ENCODE peak calls at places on chromosomes 5 and 9, in four cellular contexts. V is aorta; N is CD8-positive, alpha-beta memory T cell; Z is A549. T is an unnamed sample.

GRCh38 chr5:180522350-180522749 is 28.2 kb downstream of the CNOT6 start:
- DNase-seq in N (no peak), Z (no peak), V (no peak), T (no peak)

GRCh38 chr5:65801332-65801731 is 79.3 kb downstream of the NLN start:
- DNase-seq in V (no peak), N (no peak), Z (no peak), T (no peak)

GRCh38 chr5:89556215-89557009 is 673.4 kb upstream of the MEF2C start:
- DNase-seq in V (no peak), Z (peak; percentile 33), N (no peak), T (no peak)

GRCh38 chr9:117616436-117616835 is 87.8 kb upstream of the TLR4 start:
- DNase-seq in Z (no peak), N (no peak), V (no peak), T (no peak)

GRCh38 chr9:138009456-138010273 is 132.1 kb downstream of the CACNA1B start:
- DNase-seq in Z (no peak), N (no peak), V (no peak), T (no peak)

GRCh38 chr9:9612270-9612669 is 1000.5 kb downstream of the PTPRD start:
- DNase-seq in V (no peak), N (no peak), Z (no peak), T (no peak)

GRCh38 chr5:170662966-170663365 is 120.6 kb upstream of the GABRP start:
- DNase-seq in Z (no peak), N (no peak), V (no peak), T (no peak)

GRCh38 chr9:107308461-107308860 is 25.4 kb downstream of the RAD23B start:
- DNase-seq in V (no peak), N (no peak), Z (no peak), T (no peak)

GRCh38 chr9:72749276-72749675 is 203.6 kb downstream of the ALDH1A1 start:
- DNase-seq in V (no peak), N (no peak), Z (no peak), T (no peak)

GRCh38 chr5:8429778-8430758 is 561.1 kb downstream of the MTRR start:
- DNase-seq in V (no peak), Z (no peak), N (no peak), T (no peak)

GRCh38 chr5:91158011-91158410 is 225.1 kb downstream of the ARRDC3 start:
- DNase-seq in V (no peak), Z (no peak), N (no peak), T (no peak)

GRCh38 chr9:93114169-93114983 is 18.4 kb downstream of the CARD19 start:
- DNase-seq in N (no peak), V (peak; percentile 59), Z (no peak), T (no peak)

GRCh38 chr5:122352331-122352730 is 40.3 kb downstream of the SNCAIP start:
- DNase-seq in N (no peak), V (no peak), Z (no peak), T (no peak)

GRCh38 chr5:110342683-110343082 is 383.8 kb downstream of the TMEM232 start:
- DNase-seq in V (no peak), Z (no peak), N (no peak), T (no peak)

GRCh38 chr5:45796959-45797553 is 100.9 kb upstream of the HCN1 start:
- DNase-seq in Z (peak; percentile 5), N (no peak), V (no peak), T (no peak)

GRCh38 chr9:75239176-75239575 is 150.9 kb downstream of the OSTF1 start:
- DNase-seq in V (peak; percentile 57), Z (peak; percentile 35), N (no peak), T (no peak)

GRCh38 chr5:80229902-80230255 is 26.0 kb downstream of the SERINC5 start:
- DNase-seq in N (no peak), Z (peak; percentile 31), V (no peak), T (no peak)

GRCh38 chr9:128341435-128341849 is 1.1 kb downstream of the SLC27A4 start:
- DNase-seq in N (peak; percentile 43), V (peak; percentile 56), Z (peak; percentile 84), T (peak; percentile 47)

GRCh38 chr9:27499481-27499880 is 24.6 kb upstream of the IFNK start:
- DNase-seq in Z (peak; percentile 47), V (no peak), N (no peak), T (no peak)

GRCh38 chr9:113807173-113808061 is 68.7 kb upstream of the ZNF618 start:
- DNase-seq in N (no peak), V (peak; percentile 62), Z (peak; percentile 62), T (no peak)

GRCh38 chr5:82855893-82856292 is 221.3 kb downstream of the TMEM167A start:
- DNase-seq in Z (no peak), N (no peak), V (no peak), T (no peak)

GRCh38 chr9:20197976-20198685 is 409.3 kb upstream of the SLC24A2 start:
- DNase-seq in V (no peak), Z (no peak), N (no peak), T (no peak)

GRCh38 chr9:79266986-79267385 is 304.8 kb upstream of the TLE4 start:
- DNase-seq in Z (no peak), N (no peak), V (no peak), T (no peak)

DNA sequence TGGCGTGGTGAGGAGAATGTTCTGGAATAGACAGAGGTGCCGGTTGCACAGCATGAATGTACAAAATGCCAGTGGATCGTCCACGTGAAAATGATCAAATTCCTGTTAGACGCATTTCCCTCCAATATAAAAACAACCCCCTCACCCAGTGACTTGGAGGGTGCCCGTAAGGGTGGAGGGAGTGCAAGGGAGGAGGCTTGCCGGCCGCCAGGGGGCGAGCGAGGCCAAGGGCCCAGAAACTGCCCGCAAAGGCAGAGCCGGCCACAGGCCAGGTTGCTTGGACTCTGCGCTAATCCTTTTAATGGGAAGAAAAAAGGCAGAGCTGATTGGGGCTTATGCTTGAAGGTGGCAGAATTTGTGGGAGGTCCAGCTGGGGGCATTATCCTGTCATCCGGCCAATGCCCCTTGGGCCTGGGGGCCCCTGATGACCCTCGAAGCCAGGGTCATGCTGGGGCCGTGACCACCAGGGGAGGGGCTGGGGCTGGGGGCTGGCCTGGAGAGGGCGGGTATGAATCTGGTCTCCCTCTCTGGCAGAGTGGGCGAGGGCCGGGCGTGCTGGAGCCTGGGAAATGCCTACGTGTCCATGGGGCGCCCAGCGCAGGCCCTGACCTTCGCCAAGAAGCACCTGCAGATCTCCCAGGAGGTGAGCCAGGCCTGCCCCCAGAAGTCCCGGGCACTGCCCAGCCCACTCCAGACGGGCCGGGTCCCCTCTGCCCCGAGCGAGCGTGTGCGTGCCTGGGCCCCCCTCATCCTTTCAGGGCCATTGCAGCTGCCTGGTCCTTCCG is 12.0 kb downstream of the GPSM1 start:
- DNase-seq in Z (peak; percentile 79), N (peak; percentile 18), V (no peak), T (peak; percentile 21)
- H3K4me1 ChIP-seq in Z (peaks cover 3% of the 10 kb centered on the region), N (no peaks in the 10 kb centered on the region), V (no peaks in the 10 kb centered on the region), T (peaks cover 6% of the 10 kb centered on the region)

DNA sequence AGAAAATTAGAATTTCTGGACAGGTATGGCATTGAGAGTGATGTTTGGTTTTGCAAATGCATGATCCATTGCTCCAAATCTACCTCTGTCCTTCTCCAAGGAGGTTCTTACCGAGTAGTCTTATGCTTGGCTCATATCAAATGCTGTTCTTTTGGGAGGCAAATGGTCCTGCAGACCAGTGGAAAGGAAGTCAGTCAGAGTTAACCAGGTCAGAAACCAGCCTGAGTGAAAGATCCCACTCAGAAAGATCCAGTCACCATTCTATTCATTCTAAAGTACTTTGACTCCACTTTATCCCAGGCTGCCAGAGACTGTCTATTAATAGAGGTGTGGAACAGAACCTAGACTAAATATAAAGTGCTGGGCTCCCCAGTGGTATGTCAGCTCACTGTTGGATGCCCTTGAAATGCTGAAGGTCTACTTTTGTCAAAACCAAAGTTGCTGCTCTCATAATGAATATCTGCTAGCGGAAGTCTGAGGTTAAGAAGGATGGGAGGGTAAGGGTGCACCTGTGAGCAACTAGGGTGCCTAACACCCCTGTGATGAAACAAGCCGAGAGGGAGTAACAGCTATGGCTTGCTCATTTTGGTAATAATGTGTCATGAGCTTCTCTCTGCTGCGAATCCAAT is 302.2 kb downstream of the ZNF608 start:
- DNase-seq in V (no peak), N (no peak), Z (no peak), T (no peak)
- H3K4me1 ChIP-seq in V (no peaks in the 10 kb centered on the region), N (no peaks in the 10 kb centered on the region), Z (no peaks in the 10 kb centered on the region), T (no peaks in the 10 kb centered on the region)

DNA sequence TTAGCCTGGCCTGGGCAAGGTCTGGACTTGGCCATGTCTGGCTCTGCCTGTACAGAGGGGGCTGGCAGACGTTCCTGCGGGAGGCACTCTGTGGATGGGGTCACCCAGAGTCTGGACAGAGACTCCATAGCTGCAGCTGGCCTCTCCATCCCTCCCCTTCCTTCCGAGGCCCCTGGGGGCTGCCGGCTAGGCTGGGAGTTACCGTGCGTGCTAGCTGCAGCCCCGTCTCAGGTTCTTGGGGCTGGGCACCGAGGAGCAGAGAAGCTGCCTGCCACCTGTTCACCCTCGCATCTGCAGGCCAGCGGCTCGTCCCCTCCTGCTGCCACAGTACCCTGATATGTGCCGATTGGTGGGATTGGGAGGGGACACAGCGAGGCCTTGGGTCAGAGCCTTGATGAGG is 63.4 kb downstream of the RXRA start:
- DNase-seq in V (no peak), Z (no peak), N (no peak), T (no peak)
- H3K4me1 ChIP-seq in V (no peaks in the 10 kb centered on the region), Z (peaks cover 35% of the 10 kb centered on the region), N (peaks cover 45% of the 10 kb centered on the region), T (peaks cover 39% of the 10 kb centered on the region)

DNA sequence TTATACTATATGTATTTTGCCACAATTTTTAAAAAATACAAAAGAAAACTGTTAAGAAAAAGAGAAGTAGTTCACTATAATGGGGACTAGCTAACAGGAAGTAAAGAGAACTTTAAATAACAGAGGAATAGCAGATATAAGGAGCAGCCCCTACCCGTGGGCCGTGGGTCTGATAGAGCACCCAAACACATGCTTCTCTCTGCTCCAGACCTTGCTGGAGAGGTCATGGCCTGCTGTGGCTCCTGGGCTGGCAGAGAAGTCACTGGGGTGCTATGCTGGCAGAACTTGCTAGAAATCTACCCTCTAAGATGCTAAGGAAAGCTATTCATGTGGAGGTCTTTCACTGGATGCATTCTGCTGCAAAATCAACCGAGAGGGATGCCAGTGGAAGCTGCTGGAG is 10.0 kb upstream of the TNFAIP8 start:
- DNase-seq in V (no peak), Z (no peak), N (no peak), T (no peak)
- H3K4me1 ChIP-seq in V (no peaks in the 10 kb centered on the region), Z (peaks cover 6% of the 10 kb centered on the region), N (peaks cover 91% of the 10 kb centered on the region), T (peaks cover 61% of the 10 kb centered on the region)